ENCODE peak calls at places on chromosomes 6 and 20, in ten cellular contexts. B, Z, U, A, L, X, M, T, Q and D are unnamed samples.

GRCh38 chr6:134474980-134475379 is 157.1 kb upstream of the SGK1 start:
- DNase-seq in X (no peak), Z (no peak), U (no peak), A (no peak), T (no peak), M (no peak), Q (no peak), L (no peak), B (no peak), D (no peak)

GRCh38 chr20:11845311-11845710 is 72.4 kb upstream of the BTBD3 start:
- DNase-seq in L (no peak), M (no peak), X (no peak), A (peak), B (no peak), U (no peak), Z (no peak), T (no peak), Q (no peak), D (no peak)

GRCh38 chr6:451336-451735 is 59.8 kb downstream of the IRF4 start:
- DNase-seq in U (no peak), L (peak), X (no peak), B (no peak), Q (no peak), A (no peak), T (no peak), M (no peak), Z (no peak), D (no peak)

GRCh38 chr20:34024733-34025351 is 31.1 kb downstream of the RALY start:
- DNase-seq in X (no peak), B (no peak), U (no peak), T (no peak), M (no peak), Q (no peak), A (no peak), L (peak), Z (no peak), D (no peak)

GRCh38 chr6:44254957-44255808 is 2.1 kb downstream of the SLC35B2 start:
- DNase-seq in T (no peak), B (peak), U (no peak), Z (no peak), L (no peak), M (no peak), X (no peak), Q (no peak), A (no peak), D (no peak)

GRCh38 chr6:137978252-137978896 is 111.3 kb downstream of the TNFAIP3 start:
- DNase-seq in L (no peak), M (no peak), B (no peak), U (no peak), A (no peak), Z (no peak), Q (no peak), T (no peak), X (peak), D (no peak)

GRCh38 chr6:3506751-3507388 is 50.0 kb upstream of the SLC22A23 start:
- DNase-seq in T (no peak), A (no peak), M (no peak), U (no peak), Z (no peak), B (no peak), Q (no peak), X (no peak), L (no peak), D (no peak)

GRCh38 chr20:10131612-10132345 is 86.9 kb upstream of the SNAP25 start:
- DNase-seq in A (no peak), U (no peak), L (no peak), T (peak), Q (no peak), B (peak), Z (no peak), M (no peak), X (no peak), D (peak)

GRCh38 chr6:111743859-111744692 is 129.2 kb downstream of the FYN start:
- DNase-seq in Q (no peak), M (no peak), U (no peak), A (peak), B (no peak), L (no peak), T (no peak), X (no peak), Z (no peak), D (no peak)

GRCh38 chr20:35716330-35716729 is 17.1 kb downstream of the ROMO1 start:
- DNase-seq in A (no peak), X (no peak), Q (no peak), M (no peak), B (no peak), Z (no peak), U (no peak), L (no peak), T (no peak), D (no peak)

GRCh38 chr20:63893999-63894357 is 948 bp upstream of the DNAJC5 start:
- DNase-seq in B (no peak), L (no peak), M (no peak), Z (no peak), T (no peak), A (no peak), U (no peak), Q (no peak), X (no peak), D (no peak)